ENCODE peak calls at places on chromosomes 3 and 15, in four cellular contexts. V is kidney, Q is hepatocyte, B is PC-9. T is an unnamed sample. For H3K4me1, the result is how much of the 10 kb centered on the place peaks cover.

GRCh38 chr15:91302588-91303439 is 202.8 kb downstream of the SV2B start:
- DNase-seq in B (peak), V (no peak), Q (peak), T (no peak)

GRCh38 chr3:167653750-167654149 is at the start of gene WDR49:
- DNase-seq in V (no peak), Q (no peak), B (no peak), T (no peak)

GRCh38 chr3:46960081-46960701 is 16.4 kb downstream of the CCDC12 start:
- DNase-seq in B (peak), Q (peak), V (peak), T (no peak)

GRCh38 chr3:54264050-54264449 is 141.7 kb downstream of the CACNA2D3 start:
- DNase-seq in Q (no peak), B (no peak), V (no peak), T (no peak)

GRCh38 chr15:89052474-89052873 is 35.8 kb upstream of the ABHD2 start:
- DNase-seq in V (no peak), Q (no peak), B (no peak), T (no peak)

GRCh38 chr15:63514533-63514943 is 10.1 kb downstream of the USP3 start:
- DNase-seq in Q (no peak), V (no peak), B (no peak), T (no peak)

GRCh38 chr15:59866642-59867041 is 137.5 kb upstream of the FOXB1 start:
- DNase-seq in V (no peak), B (no peak), Q (no peak), T (no peak)

GRCh38 chr3:41102053-41102556 is 97.2 kb upstream of the CTNNB1 start:
- DNase-seq in Q (peak), B (no peak), V (no peak), T (no peak)

GRCh38 chr3:16728762-16729745 is 123.8 kb upstream of the DAZL start:
- DNase-seq in Q (no peak), V (no peak), B (peak), T (no peak)

GRCh38 chr15:67072951-67073350 is 7.5 kb downstream of the SMAD3 start:
- DNase-seq in B (no peak), Q (no peak), V (no peak), T (no peak)

GRCh38 chr15:67079361-67079760 is 14.0 kb downstream of the SMAD3 start:
- DNase-seq in V (no peak), Q (no peak), B (no peak), T (no peak)

GRCh38 chr15:67077641-67078215 is 12.3 kb downstream of the SMAD3 start:
- DNase-seq in Q (no peak), B (no peak), V (no peak), T (no peak)

GRCh38 chr15:67074886-67075229 is 9.5 kb downstream of the SMAD3 start:
- DNase-seq in V (no peak), B (no peak), Q (no peak), T (no peak)

GRCh38 chr15:67076147-67076843 is 10.9 kb downstream of the SMAD3 start:
- DNase-seq in Q (no peak), V (peak), B (no peak), T (no peak)
- H3K27ac ChIP-seq in Q (peak), V (no peak), B (peak), T (no peak)

DNA sequence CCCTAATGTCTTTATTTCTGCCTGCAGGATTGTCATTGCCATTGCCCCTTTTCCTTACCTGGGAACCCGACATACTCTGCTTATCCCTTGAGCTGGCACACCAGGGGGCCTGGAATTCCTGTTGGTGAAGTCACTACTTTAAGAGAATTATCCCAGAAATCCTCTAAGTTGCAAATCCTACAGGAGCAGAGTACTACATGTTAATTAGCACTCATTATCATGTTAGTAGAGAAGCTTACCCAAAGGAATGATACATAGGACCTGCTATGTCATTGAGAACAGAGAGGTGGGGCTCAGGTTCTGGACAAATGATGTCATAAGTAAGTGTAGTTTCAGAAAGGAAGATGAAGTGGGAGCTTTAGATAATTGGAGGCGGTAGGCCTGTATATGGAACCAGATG is 27.4 kb downstream of the SCG5 start:
- DNase-seq in B (no peak), V (no peak), Q (no peak), T (no peak)
- H3K4me1 ChIP-seq in B (under half), V (under half), Q (under half), T (under half)

DNA sequence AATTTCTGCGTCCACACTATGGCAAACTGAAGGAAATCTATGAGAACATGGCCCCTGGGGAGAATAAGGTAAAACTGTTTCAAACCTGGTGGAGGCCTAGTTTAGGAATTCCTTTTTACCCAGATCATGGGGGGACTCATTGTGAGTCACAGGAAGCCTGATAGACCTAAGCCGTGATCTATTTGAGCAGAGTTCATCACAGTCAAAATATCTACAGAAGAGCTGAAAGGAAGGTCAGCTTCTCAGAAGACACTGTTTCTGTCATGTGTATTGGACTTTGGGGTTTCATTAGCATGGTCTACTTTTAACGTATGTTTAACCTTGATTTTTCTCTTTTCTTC is 1.3 kb downstream of the PSMD2 start:
- DNase-seq in Q (no peak), V (no peak), B (no peak), T (no peak)
- H3K4me3 ChIP-seq in Q (peak), V (peak), B (peak), T (peak)

GRCh38 chr15:29900237-29901189 is 78.2 kb upstream of the TJP1 start:
- DNase-seq in V (no peak), Q (no peak), B (no peak), T (no peak)

GRCh38 chr15:29910068-29910467 is 87.8 kb upstream of the TJP1 start:
- DNase-seq in B (no peak), V (no peak), Q (no peak), T (no peak)

GRCh38 chr15:29903785-29904464 is 81.7 kb upstream of the TJP1 start:
- DNase-seq in Q (no peak), B (no peak), V (no peak), T (no peak)

GRCh38 chr15:29904731-29905417 is 82.6 kb upstream of the TJP1 start:
- DNase-seq in V (no peak), Q (no peak), B (no peak), T (no peak)
- H3K27ac ChIP-seq in V (no peak), Q (no peak), B (no peak), T (no peak)